ENCODE peak calls at places on chromosome 11, in four cellular contexts. E, D, J and A are unnamed samples.

GRCh38 chr11:69540118-69541000 is 58.9 kb downstream of the LINC01488 start:
- DNase-seq in E (no peak), J (no peak), D (no peak), A (no peak)

GRCh38 chr11:14656536-14657457 is 13.2 kb downstream of the PDE3B start:
- DNase-seq in J (no peak), D (no peak), E (no peak), A (no peak)

GRCh38 chr11:23318670-23319069 is 458.4 kb upstream of the CCDC179 start:
- DNase-seq in D (no peak), J (no peak), E (no peak), A (no peak)

GRCh38 chr11:1827095-1827797 is 7.5 kb upstream of the SYT8 start:
- DNase-seq in E (peak; percentile 28), J (peak; percentile 41), D (no peak), A (peak; percentile 61)

GRCh38 chr11:8355418-8355742 is 91.7 kb upstream of the LMO1 start:
- DNase-seq in J (no peak), D (no peak), E (no peak), A (no peak)

GRCh38 chr11:17641792-17642350 is 77.5 kb upstream of the MYOD1 start:
- DNase-seq in J (no peak), E (no peak), D (no peak), A (no peak)

GRCh38 chr11:1762537-1763302 is 1.0 kb downstream of the CTSD start:
- DNase-seq in J (peak; percentile 69), D (no peak), E (peak; percentile 45), A (no peak)

GRCh38 chr11:66863428-66864125 is 6.7 kb downstream of the LRFN4 start:
- DNase-seq in J (no peak), E (no peak), D (no peak), A (no peak)

GRCh38 chr11:132501356-132501755 is 1030.9 kb downstream of the OPCML start:
- DNase-seq in D (no peak), E (no peak), J (no peak), A (no peak)

GRCh38 chr11:34744511-34744910 is 123.6 kb downstream of the EHF start:
- DNase-seq in E (peak; percentile 42), J (no peak), D (no peak), A (no peak)

GRCh38 chr11:109423114-109423859 is 1.3 kb downstream of the C11orf87 start:
- DNase-seq in E (no peak), J (no peak), D (no peak), A (no peak)

GRCh38 chr11:103850419-103851165 is 185.8 kb upstream of the DDI1 start:
- DNase-seq in D (no peak), E (no peak), J (no peak), A (no peak)

GRCh38 chr11:75597636-75598035 is 35.6 kb downstream of the SERPINH1 start:
- DNase-seq in J (peak; percentile 48), E (peak; percentile 38), D (no peak), A (no peak)

GRCh38 chr11:114295676-114296081 is 520 bp upstream of the NNMT start:
- DNase-seq in D (no peak), J (no peak), E (no peak), A (no peak)

GRCh38 chr11:111937859-111938258 is 716 bp downstream of the DIXDC1 start:
- DNase-seq in J (no peak), E (no peak), D (no peak), A (no peak)

GRCh38 chr11:64078294-64078693 is 42.6 kb downstream of the FLRT1 start:
- DNase-seq in J (no peak), E (no peak), D (no peak), A (no peak)

GRCh38 chr11:68038718-68039525 is at the start of gene TCIRG1:
- DNase-seq in E (peak; percentile 80), J (peak; percentile 80), D (no peak), A (peak; percentile 45)

GRCh38 chr11:40255457-40255856 is 1204.0 kb downstream of the LRRC4C start:
- DNase-seq in D (no peak), J (no peak), E (no peak), A (no peak)
- TF ChIP-seq CTCF in D (no peak), J (no peak), E (no peak), A (no peak)

GRCh38 chr11:76732643-76733042 is 50.5 kb upstream of the TSKU start:
- DNase-seq in J (no peak), D (no peak), E (no peak), A (no peak)

GRCh38 chr11:76736266-76736665 is 46.9 kb upstream of the TSKU start:
- DNase-seq in E (no peak), D (no peak), J (no peak), A (no peak)

GRCh38 chr11:76735218-76735480 is 48.0 kb upstream of the TSKU start:
- DNase-seq in D (no peak), E (no peak), J (no peak), A (no peak)

GRCh38 chr11:76735841-76736240 is 47.3 kb upstream of the TSKU start:
- DNase-seq in D (no peak), J (no peak), E (no peak), A (no peak)

GRCh38 chr11:76734456-76735217 is 48.5 kb upstream of the TSKU start:
- DNase-seq in J (no peak), D (no peak), E (no peak), A (no peak)
- TF ChIP-seq CTCF in J (no peak), D (no peak), E (no peak), A (no peak)

DNA sequence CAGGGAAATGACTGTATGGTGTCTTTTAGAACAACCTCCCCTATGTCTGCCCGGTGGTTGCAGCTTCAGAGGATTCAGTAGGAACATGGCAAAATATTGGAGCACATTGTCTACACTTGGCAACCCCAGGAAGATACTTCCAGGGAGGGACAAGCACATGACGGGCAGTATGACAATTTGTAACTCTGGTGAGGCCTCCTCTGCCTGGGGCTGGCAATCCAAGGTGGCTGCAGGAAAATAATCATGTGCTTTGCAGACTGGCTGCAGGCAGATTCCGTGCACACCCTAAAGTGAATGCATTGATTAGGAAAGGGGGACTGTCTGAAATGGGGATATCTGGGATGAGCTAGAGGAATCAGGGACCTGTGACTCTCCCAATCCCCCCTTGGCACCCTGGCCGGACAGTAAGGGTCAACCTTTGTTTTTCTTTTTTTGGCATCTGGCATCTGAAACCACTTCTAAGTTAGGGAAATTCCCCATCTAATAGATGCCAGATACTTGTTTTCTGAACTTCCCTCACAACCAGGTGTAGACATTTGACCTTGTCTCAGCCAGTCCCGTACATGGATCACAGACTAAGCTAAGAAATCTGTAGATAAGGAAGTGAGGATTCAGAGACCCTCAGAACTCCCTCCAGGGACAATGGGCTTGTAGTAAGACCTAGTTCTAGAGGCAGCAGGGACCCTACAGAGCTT is 10.5 kb upstream of the PHOX2A start:
- DNase-seq in D (no peak), J (no peak), E (no peak), A (no peak)
- TF ChIP-seq CTCF in D (no peak), J (no peak), E (no peak), A (no peak)

GRCh38 chr11:65744699-65745042 is 24.1 kb upstream of the RNASEH2C start:
- DNase-seq in J (no peak), E (no peak), D (no peak), A (no peak)
- TF ChIP-seq CTCF in J (no peak), E (no peak), D (no peak), A (no peak)